ENCODE peak calls at places on chromosomes 16 and 17, in six cellular contexts. K, M, A, Q, E and O are unnamed samples. For H3K4me1, the result is how much of the 10 kb centered on the place peaks cover.

GRCh38 chr17:82753516-82753915 is 1.7 kb downstream of the TBCD start:
- DNase-seq in K (no peak), M (no peak), A (no peak), Q (no peak), E (no peak), O (no peak)

GRCh38 chr17:65191805-65192740 is 54.9 kb downstream of the RGS9 start:
- DNase-seq in K (no peak), M (no peak), A (peak), Q (peak), E (peak), O (no peak)

GRCh38 chr16:74700206-74701040 is at the start of gene MLKL:
- DNase-seq in K (no peak), M (peak), A (peak), Q (peak), E (peak), O (peak)

GRCh38 chr17:68612923-68613292 is 11.7 kb upstream of the FAM20A start:
- DNase-seq in K (no peak), M (no peak), A (no peak), Q (no peak), E (no peak), O (no peak)

GRCh38 chr17:63826468-63827001 is 696 bp upstream of the PSMC5 start:
- DNase-seq in K (no peak), M (no peak), A (no peak), Q (peak), E (peak), O (no peak)

GRCh38 chr16:67389911-67390815 is 3.1 kb downstream of the TPPP3 start:
- DNase-seq in K (no peak), M (peak), A (no peak), Q (peak), E (no peak), O (no peak)

GRCh38 chr16:84195201-84196093 is 4.5 kb downstream of the ADAD2 start:
- DNase-seq in K (no peak), M (no peak), A (no peak), Q (no peak), E (no peak), O (no peak)

GRCh38 chr17:42252528-42253172 is 23.5 kb downstream of the STAT5B start:
- DNase-seq in K (no peak), M (no peak), A (no peak), Q (no peak), E (no peak), O (no peak)

GRCh38 chr16:1715220-1715619 is 9.2 kb downstream of the MAPK8IP3 start:
- DNase-seq in K (no peak), M (no peak), A (no peak), Q (no peak), E (no peak), O (no peak)

GRCh38 chr16:3873482-3874173 is 6.9 kb downstream of the CREBBP start:
- DNase-seq in K (no peak), M (no peak), A (no peak), Q (no peak), E (peak), O (no peak)

GRCh38 chr16:67841198-67841815 is 813 bp upstream of the THAP11 start:
- DNase-seq in K (no peak), M (no peak), A (no peak), Q (no peak), E (no peak), O (no peak)

GRCh38 chr17:10156579-10157488 is 41.6 kb downstream of the GAS7 start:
- DNase-seq in K (no peak), M (peak), A (peak), Q (peak), E (no peak), O (peak)

GRCh38 chr17:3865166-3865565 is 19.1 kb upstream of the NCBP3 start:
- DNase-seq in K (no peak), M (no peak), A (no peak), Q (peak), E (no peak), O (no peak)

GRCh38 chr16:35598696-35599332 is 2139.4 kb downstream of the TP53TG3F start:
- DNase-seq in K (no peak), M (no peak), A (no peak), Q (peak), E (no peak), O (no peak)

GRCh38 chr16:56606071-56606687 is 2.2 kb upstream of the MT2A start:
- DNase-seq in K (peak), M (peak), A (no peak), Q (peak), E (peak), O (no peak)

GRCh38 chr16:89315791-89316581 is 98.5 kb downstream of the ZNF778 start:
- DNase-seq in K (no peak), M (no peak), A (no peak), Q (peak), E (peak), O (peak)

GRCh38 chr16:28310796-28311195 is 18.5 kb downstream of the SBK1 start:
- DNase-seq in K (no peak), M (no peak), A (no peak), Q (no peak), E (no peak), O (no peak)
- TF ChIP-seq POLR2A in K (no peak), M (no peak), A (no peak), Q (no peak), E (no peak), O (no peak)

GRCh38 chr16:58048494-58048893 is 22.9 kb downstream of the MMP15 start:
- DNase-seq in K (no peak), M (no peak), A (no peak), Q (no peak), E (no peak), O (no peak)
- H3K4me1 ChIP-seq in K (under half), M (under half), A (under half), Q (under half), E (under half), O (under half)

GRCh38 chr17:45292696-45293412 is 24.0 kb downstream of the MAP3K14 start:
- DNase-seq in K (no peak), M (no peak), A (peak), Q (peak), E (no peak), O (no peak)

GRCh38 chr17:45290269-45290765 is 26.5 kb downstream of the MAP3K14 start:
- DNase-seq in K (no peak), M (no peak), A (no peak), Q (no peak), E (no peak), O (no peak)

GRCh38 chr17:45293413-45294211 is 23.2 kb downstream of the MAP3K14 start:
- DNase-seq in K (peak), M (peak), A (peak), Q (peak), E (peak), O (peak)

GRCh38 chr17:45289316-45290268 is 27.2 kb downstream of the MAP3K14 start:
- DNase-seq in K (no peak), M (no peak), A (no peak), Q (no peak), E (no peak), O (peak)

GRCh38 chr17:45291170-45291805 is 25.5 kb downstream of the MAP3K14 start:
- DNase-seq in K (no peak), M (no peak), A (peak), Q (no peak), E (no peak), O (no peak)
- H3K27ac ChIP-seq in K (no peak), M (peak), A (peak), Q (no peak), E (no peak), O (peak)

GRCh38 chr17:7834554-7834890 is 505 bp downstream of the KDM6B start:
- DNase-seq in K (peak), M (peak), A (peak), Q (peak), E (no peak), O (peak)

GRCh38 chr17:7836596-7837374 is 2.8 kb downstream of the KDM6B start:
- DNase-seq in K (peak), M (peak), A (peak), Q (peak), E (peak), O (peak)

GRCh38 chr17:7835818-7836595 is 2.0 kb downstream of the KDM6B start:
- DNase-seq in K (peak), M (peak), A (no peak), Q (peak), E (peak), O (peak)

GRCh38 chr17:7833795-7834553 is at the start of gene KDM6B:
- DNase-seq in K (peak), M (peak), A (peak), Q (peak), E (peak), O (peak)

GRCh38 chr17:7834891-7835817 is 1.1 kb downstream of the KDM6B start:
- DNase-seq in K (peak), M (peak), A (peak), Q (peak), E (peak), O (peak)
- TF ChIP-seq POLR2A in K (peak), M (peak), A (peak), Q (peak), E (peak), O (peak)